ENCODE peak calls at places on chromosomes 2 and 18, in nine cellular contexts. S is A549, G is IMR-90, P is upper lobe of right lung, V is K562, H is colonic mucosa, Y is GM06990, O is cardiac muscle cell, Z is AG09309. K is an unnamed sample.

GRCh38 chr2:29106980-29107388 is 8.2 kb upstream of the CLIP4 start:
- DNase-seq in S (no peak), G (peak), P (no peak), V (no peak), H (no peak), Y (no peak), O (no peak), Z (no peak), K (peak)

GRCh38 chr18:56068030-56068671 is 480.2 kb upstream of the TCF4 start:
- DNase-seq in S (no peak), G (peak), P (no peak), V (no peak), H (no peak), Y (no peak), O (no peak), Z (peak), K (peak)

GRCh38 chr2:134235771-134236170 is 18.1 kb upstream of the MGAT5 start:
- DNase-seq in S (no peak), G (peak), P (no peak), V (no peak), H (no peak), Y (no peak), O (no peak), Z (no peak), K (no peak)

GRCh38 chr2:109070290-109070689 is 58.7 kb upstream of the SH3RF3 start:
- DNase-seq in S (no peak), G (no peak), P (no peak), V (no peak), H (no peak), Y (no peak), O (no peak), Z (no peak), K (no peak)

GRCh38 chr18:59769105-59769865 is 72.1 kb upstream of the CCBE1 start:
- DNase-seq in S (no peak), G (peak), P (no peak), V (no peak), H (no peak), Y (no peak), O (no peak), Z (no peak), K (peak)

GRCh38 chr2:113857454-113857853 is 32.4 kb upstream of the ACTR3 start:
- DNase-seq in S (no peak), G (no peak), P (no peak), V (no peak), H (no peak), Y (no peak), O (no peak), Z (no peak), K (no peak)

GRCh38 chr18:74963820-74964446 is 245.0 kb downstream of the PTGR3 start:
- DNase-seq in S (peak), G (peak), P (no peak), V (peak), H (peak), Y (no peak), O (peak), Z (no peak), K (peak)

GRCh38 chr2:54559593-54560145 is 103.5 kb downstream of the SPTBN1 start:
- DNase-seq in S (peak), G (peak), P (no peak), V (no peak), H (no peak), Y (no peak), O (no peak), Z (peak), K (peak)

GRCh38 chr2:235807347-235807746 is 313.5 kb downstream of the AGAP1 start:
- DNase-seq in S (no peak), G (no peak), P (no peak), V (no peak), H (no peak), Y (no peak), O (no peak), Z (no peak), K (no peak)

GRCh38 chr2:135773917-135774316 is 32.3 kb downstream of the UBXN4 start:
- DNase-seq in S (no peak), G (peak), P (no peak), V (no peak), H (no peak), Y (no peak), O (no peak), Z (no peak), K (peak)

GRCh38 chr2:3661149-3661660 is 3.2 kb downstream of the ALLC start:
- DNase-seq in S (no peak), G (peak), P (peak), V (no peak), H (no peak), Y (no peak), O (no peak), Z (no peak), K (no peak)

GRCh38 chr18:34773961-34774754 is 64.1 kb downstream of the DTNA start:
- DNase-seq in S (no peak), G (peak), P (no peak), V (no peak), H (no peak), Y (no peak), O (no peak), Z (no peak), K (peak)

GRCh38 chr2:151657667-151658076 is 76.6 kb downstream of the NEB start:
- DNase-seq in S (no peak), G (no peak), P (no peak), V (no peak), H (no peak), Y (no peak), O (no peak), Z (no peak), K (no peak)

GRCh38 chr2:47274054-47274779 is 119.1 kb upstream of the STPG4 start:
- DNase-seq in S (peak), G (peak), P (no peak), V (no peak), H (no peak), Y (no peak), O (no peak), Z (no peak), K (peak)

GRCh38 chr18:45540146-45540545 is 75.1 kb upstream of the SLC14A2 start:
- DNase-seq in S (no peak), G (no peak), P (no peak), V (no peak), H (no peak), Y (no peak), O (no peak), Z (peak), K (no peak)

GRCh38 chr2:113699048-113699447 is 57.4 kb downstream of the SLC35F5 start:
- DNase-seq in S (no peak), G (no peak), P (no peak), V (no peak), H (no peak), Y (no peak), O (no peak), Z (no peak), K (no peak)

GRCh38 chr18:24200899-24201298 is 62.0 kb downstream of the CABYR start:
- DNase-seq in S (no peak), G (no peak), P (no peak), V (no peak), H (no peak), Y (no peak), O (no peak), Z (no peak), K (no peak)

GRCh38 chr2:191942114-191943103 is 95.5 kb upstream of the CAVIN2 start:
- DNase-seq in S (no peak), G (peak), P (no peak), V (no peak), H (no peak), Y (no peak), O (peak), Z (no peak), K (no peak)

GRCh38 chr2:217790195-217790594 is 212.6 kb downstream of the TNS1 start:
- DNase-seq in S (no peak), G (no peak), P (no peak), V (no peak), H (no peak), Y (no peak), O (no peak), Z (no peak), K (peak)

GRCh38 chr2:78978340-78978739 is 47.2 kb upstream of the REG3G start:
- DNase-seq in S (no peak), G (no peak), P (no peak), V (no peak), H (no peak), Y (no peak), O (no peak), Z (no peak), K (no peak)

GRCh38 chr18:4399929-4400328 is 55.2 kb downstream of the DLGAP1 start:
- DNase-seq in S (no peak), G (no peak), P (no peak), V (no peak), H (no peak), Y (peak), O (no peak), Z (no peak), K (no peak)

DNA sequence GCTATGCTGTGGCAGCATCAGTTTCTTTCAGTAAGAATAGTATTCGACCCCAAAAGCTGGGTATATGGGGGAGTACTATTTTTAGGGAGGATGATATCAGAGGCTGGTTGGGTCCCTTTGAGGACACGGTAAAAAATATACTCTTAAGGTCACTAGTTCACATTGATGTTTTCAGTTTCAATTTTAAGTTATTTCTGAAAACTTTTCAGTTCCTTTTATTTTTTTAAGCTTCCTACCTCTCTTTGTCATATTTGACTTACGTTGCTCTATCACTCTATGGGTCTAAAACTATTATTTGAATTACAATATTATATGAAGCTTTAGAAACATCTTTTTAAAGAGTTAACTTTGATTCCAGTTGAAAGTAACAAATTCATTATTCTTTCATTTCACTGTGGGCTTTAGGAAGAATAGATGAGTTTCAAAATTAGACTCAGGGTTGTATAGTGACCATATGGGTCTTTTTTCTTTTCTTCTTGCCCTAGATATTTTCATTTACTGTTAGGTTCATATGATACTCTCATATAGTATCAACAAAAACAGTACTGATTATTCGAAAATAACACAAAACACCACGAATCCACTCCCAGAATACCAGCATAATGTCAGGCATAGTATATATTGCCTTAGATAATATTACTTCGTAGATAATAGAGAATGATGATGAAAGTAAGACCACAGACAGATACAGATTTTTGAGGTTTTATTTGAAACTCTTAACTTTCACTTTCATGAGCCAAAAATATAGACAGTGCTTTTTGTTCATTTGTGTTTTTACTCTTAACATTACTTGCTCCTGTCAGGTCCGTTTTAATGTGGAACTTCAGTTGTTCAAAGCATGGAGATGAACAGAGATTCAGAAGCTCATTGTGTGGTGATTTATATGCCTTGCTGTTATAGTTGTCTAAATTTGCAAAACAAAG is 9.8 kb downstream of the RMDN2 start:
- DNase-seq in S (no peak), G (no peak), P (no peak), V (no peak), H (no peak), Y (peak), O (no peak), Z (no peak), K (no peak)
- H3K4me3 ChIP-seq in S (no peak), G (no peak), P (peak), V (no peak), H (no peak), Y (peak), O (no peak), Z (no peak), K (peak)

GRCh38 chr2:71070294-71071025 is 2.0 kb downstream of the NAGK start:
- DNase-seq in S (peak), G (peak), P (no peak), V (no peak), H (no peak), Y (peak), O (peak), Z (no peak), K (peak)
- TF ChIP-seq CTCF in S (peak), G (peak), P (peak), V (peak), H (no peak), Y (peak), O (peak), Z (peak), K (peak)

GRCh38 chr18:11785444-11786055 is 65.7 kb upstream of the CHMP1B start:
- DNase-seq in S (no peak), G (no peak), P (no peak), V (no peak), H (no peak), Y (no peak), O (peak), Z (no peak), K (no peak)
- H3K4me3 ChIP-seq in S (no peak), G (no peak), P (no peak), V (no peak), H (no peak), Y (no peak), O (no peak), Z (no peak), K (no peak)

GRCh38 chr18:73841661-73842060 is 306.0 kb downstream of the FBXO15 start:
- DNase-seq in S (no peak), G (no peak), P (no peak), V (no peak), H (no peak), Y (no peak), O (no peak), Z (no peak), K (peak)
- TF ChIP-seq CTCF in S (peak), G (peak), P (no peak), V (no peak), H (no peak), Y (peak), O (peak), Z (peak), K (peak)

GRCh38 chr2:223549215-223549614 is 52.9 kb downstream of the SCG2 start:
- DNase-seq in S (peak), G (peak), P (no peak), V (no peak), H (no peak), Y (no peak), O (no peak), Z (peak), K (peak)
- H3K4me3 ChIP-seq in S (no peak), G (no peak), P (no peak), V (no peak), H (no peak), Y (no peak), O (no peak), Z (no peak), K (no peak)

K was measured in cardiac fibroblast.